ENCODE peak calls at places on chromosome 10, in nine cellular contexts. R is mammary epithelial cell, Y is IMR-90, H is uterus, G is PC-3, U is K562, A is esophagus squamous epithelium, C is brain microvascular endothelial cell, E is RWPE2. D is an unnamed sample.

GRCh38 chr10:126110434-126110833 is 214.1 kb downstream of the FANK1 start:
- DNase-seq in R (no peak), Y (peak), H (no peak), G (no peak), U (no peak), A (no peak), C (no peak), E (no peak), D (no peak)

GRCh38 chr10:21449288-21449966 is 76.1 kb downstream of the SKIDA1 start:
- DNase-seq in R (no peak), Y (no peak), H (no peak), G (no peak), U (no peak), A (no peak), C (no peak), E (no peak), D (no peak)

GRCh38 chr10:52446391-52446790 is 132.3 kb downstream of the DKK1 start:
- DNase-seq in R (no peak), Y (no peak), H (no peak), G (no peak), U (no peak), A (no peak), C (no peak), E (no peak), D (no peak)

GRCh38 chr10:110274072-110274627 is 30.6 kb downstream of the SMNDC1 start:
- DNase-seq in R (peak), Y (no peak), H (no peak), G (no peak), U (no peak), A (no peak), C (no peak), E (no peak), D (no peak)

GRCh38 chr10:35707642-35708425 is 65.7 kb upstream of the FZD8 start:
- DNase-seq in R (no peak), Y (no peak), H (no peak), G (no peak), U (no peak), A (no peak), C (no peak), E (no peak), D (no peak)

GRCh38 chr10:71548494-71548846 is 151.8 kb downstream of the CDH23 start:
- DNase-seq in R (no peak), Y (peak), H (no peak), G (peak), U (peak), A (no peak), C (peak), E (no peak), D (no peak)

GRCh38 chr10:112650588-112651030 is 203.6 kb downstream of the VTI1A start:
- DNase-seq in R (peak), Y (peak), H (no peak), G (peak), U (no peak), A (no peak), C (peak), E (no peak), D (no peak)

GRCh38 chr10:124696446-124697392 is 47.5 kb downstream of the FAM53B start:
- DNase-seq in R (no peak), Y (no peak), H (no peak), G (no peak), U (no peak), A (no peak), C (no peak), E (no peak), D (no peak)

GRCh38 chr10:77586719-77587423 is 50.7 kb downstream of the KCNMA1 start:
- DNase-seq in R (peak), Y (peak), H (peak), G (peak), U (no peak), A (no peak), C (peak), E (no peak), D (no peak)

GRCh38 chr10:47346572-47347302 is 1.4 kb upstream of the RBP3 start:
- DNase-seq in R (no peak), Y (no peak), H (no peak), G (no peak), U (no peak), A (no peak), C (no peak), E (peak), D (no peak)

GRCh38 chr10:132204781-132205473 is 18.2 kb downstream of the DPYSL4 start:
- DNase-seq in R (no peak), Y (no peak), H (no peak), G (no peak), U (peak), A (no peak), C (no peak), E (no peak), D (no peak)

GRCh38 chr10:61554925-61555324 is 101.7 kb upstream of the TMEM26 start:
- DNase-seq in R (no peak), Y (no peak), H (no peak), G (no peak), U (no peak), A (no peak), C (no peak), E (no peak), D (no peak)

GRCh38 chr10:18140149-18140956 is at the start of gene CACNB2:
- DNase-seq in R (peak), Y (peak), H (peak), G (peak), U (no peak), A (no peak), C (no peak), E (peak), D (peak)

GRCh38 chr10:26835025-26835424 is 25.7 kb downstream of the ABI1 start:
- DNase-seq in R (no peak), Y (no peak), H (no peak), G (no peak), U (no peak), A (no peak), C (no peak), E (no peak), D (no peak)

GRCh38 chr10:105258674-105259065 is 617.6 kb downstream of the SORCS3 start:
- DNase-seq in R (no peak), Y (no peak), H (no peak), G (no peak), U (no peak), A (no peak), C (no peak), E (no peak), D (no peak)

GRCh38 chr10:126562209-126562680 is 108.2 kb downstream of the C10orf90 start:
- DNase-seq in R (no peak), Y (no peak), H (no peak), G (no peak), U (no peak), A (no peak), C (no peak), E (no peak), D (no peak)

GRCh38 chr10:14325325-14325955 is 5.3 kb downstream of the FRMD4A start:
- DNase-seq in R (peak), Y (peak), H (no peak), G (peak), U (peak), A (no peak), C (peak), E (no peak), D (peak)

GRCh38 chr10:89129850-89130396 is 77.2 kb downstream of the CH25H start:
- DNase-seq in R (peak), Y (peak), H (no peak), G (peak), U (no peak), A (no peak), C (peak), E (no peak), D (no peak)

GRCh38 chr10:103069453-103070331 is 123.4 kb downstream of the NT5C2 start:
- DNase-seq in R (peak), Y (peak), H (peak), G (peak), U (peak), A (no peak), C (peak), E (no peak), D (peak)

GRCh38 chr10:6201511-6201975 is 1.2 kb upstream of the PFKFB3 start:
- DNase-seq in R (peak), Y (peak), H (peak), G (peak), U (peak), A (peak), C (no peak), E (no peak), D (peak)

GRCh38 chr10:69748621-69749020 is 53.1 kb upstream of the COL13A1 start:
- DNase-seq in R (no peak), Y (no peak), H (no peak), G (no peak), U (no peak), A (no peak), C (no peak), E (no peak), D (no peak)

GRCh38 chr10:23457632-23458417 is 18.9 kb downstream of the OTUD1 start:
- DNase-seq in R (no peak), Y (no peak), H (no peak), G (no peak), U (no peak), A (no peak), C (no peak), E (no peak), D (no peak)

GRCh38 chr10:71378341-71379117 is 18.2 kb upstream of the CDH23 start:
- DNase-seq in R (no peak), Y (no peak), H (no peak), G (no peak), U (no peak), A (no peak), C (no peak), E (no peak), D (no peak)

GRCh38 chr10:108582888-108583287 is 1340.4 kb downstream of the XPNPEP1 start:
- DNase-seq in R (no peak), Y (no peak), H (no peak), G (no peak), U (no peak), A (no peak), C (no peak), E (no peak), D (no peak)

GRCh38 chr10:76074659-76075058 is 643.2 kb downstream of the LRMDA start:
- DNase-seq in R (no peak), Y (no peak), H (no peak), G (no peak), U (no peak), A (no peak), C (no peak), E (no peak), D (no peak)

GRCh38 chr10:43252166-43252784 is 14.6 kb downstream of the RASGEF1A start:
- DNase-seq in R (no peak), Y (no peak), H (peak), G (no peak), U (no peak), A (no peak), C (no peak), E (no peak), D (no peak)

GRCh38 chr10:95525033-95525418 is 36.1 kb downstream of the SORBS1 start:
- DNase-seq in R (peak), Y (no peak), H (no peak), G (no peak), U (no peak), A (no peak), C (no peak), E (no peak), D (no peak)

GRCh38 chr10:102643346-102644065 is 773 bp upstream of the TRIM8 start:
- DNase-seq in R (peak), Y (peak), H (peak), G (peak), U (peak), A (no peak), C (peak), E (no peak), D (peak)

GRCh38 chr10:114821293-114821914 is at the start of gene FHIP2A:
- DNase-seq in R (peak), Y (peak), H (peak), G (peak), U (peak), A (peak), C (peak), E (no peak), D (peak)

GRCh38 chr10:33042565-33042964 is 84.5 kb upstream of the ITGB1 start:
- DNase-seq in R (no peak), Y (no peak), H (no peak), G (no peak), U (no peak), A (no peak), C (no peak), E (no peak), D (no peak)

GRCh38 chr10:55024718-55025117 is 223.7 kb upstream of the PCDH15 start:
- DNase-seq in R (no peak), Y (no peak), H (no peak), G (no peak), U (no peak), A (no peak), C (no peak), E (no peak), D (no peak)

GRCh38 chr10:129952771-129953489 is 11.1 kb downstream of the EBF3 start:
- DNase-seq in R (no peak), Y (peak), H (no peak), G (no peak), U (no peak), A (no peak), C (no peak), E (no peak), D (no peak)

GRCh38 chr10:75696536-75696935 is 265.1 kb downstream of the LRMDA start:
- DNase-seq in R (no peak), Y (no peak), H (no peak), G (no peak), U (no peak), A (no peak), C (no peak), E (no peak), D (no peak)

DNA sequence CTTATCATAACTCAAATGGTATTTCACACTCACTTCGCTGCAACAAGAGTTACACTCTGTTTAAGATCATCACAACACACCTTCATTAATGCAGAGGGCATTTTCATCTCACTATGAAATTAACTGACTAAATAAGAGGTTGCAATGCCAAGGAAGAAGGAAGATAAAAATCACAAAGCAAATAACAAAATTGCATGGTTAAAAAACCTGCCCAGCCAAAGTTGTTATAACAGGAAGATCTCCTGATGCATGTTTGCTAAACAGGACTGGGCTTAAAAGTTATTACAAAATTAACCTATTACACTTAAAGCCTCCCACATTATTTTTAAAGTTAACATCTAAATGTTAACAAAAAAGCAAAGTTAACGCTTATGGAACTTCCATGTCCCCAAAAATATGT is 11.8 kb downstream of the FAM13C start:
- DNase-seq in R (no peak), Y (no peak), H (no peak), G (peak), U (no peak), A (no peak), C (no peak), E (no peak), D (no peak)
- TF ChIP-seq CTCF in R (no peak), Y (no peak), H (no peak), G (no peak), U (no peak), A (no peak), C (no peak), E (no peak), D (no peak)

GRCh38 chr10:119394657-119395286 is 147.7 kb downstream of the RGS10 start:
- DNase-seq in R (no peak), Y (no peak), H (no peak), G (no peak), U (no peak), A (no peak), C (no peak), E (no peak), D (no peak)

GRCh38 chr10:119393421-119393820 is 149.1 kb downstream of the RGS10 start:
- DNase-seq in R (no peak), Y (no peak), H (no peak), G (no peak), U (no peak), A (no peak), C (no peak), E (no peak), D (no peak)

GRCh38 chr10:119395287-119396007 is 147.1 kb downstream of the RGS10 start:
- DNase-seq in R (no peak), Y (peak), H (no peak), G (no peak), U (no peak), A (no peak), C (peak), E (no peak), D (peak)

GRCh38 chr10:119393019-119393418 is 149.5 kb downstream of the RGS10 start:
- DNase-seq in R (no peak), Y (no peak), H (no peak), G (no peak), U (no peak), A (no peak), C (no peak), E (no peak), D (no peak)

GRCh38 chr10:119393845-119394244 is 148.7 kb downstream of the RGS10 start:
- DNase-seq in R (no peak), Y (no peak), H (no peak), G (no peak), U (no peak), A (no peak), C (no peak), E (no peak), D (no peak)
- H3K27ac ChIP-seq in R (no peak), Y (peak), H (no peak), G (no peak), U (no peak), A (peak), C (no peak), E (no peak), D (no peak)

GRCh38 chr10:128468462-128468861 is 342.2 kb upstream of the MKI67 start:
- DNase-seq in R (no peak), Y (no peak), H (no peak), G (no peak), U (no peak), A (no peak), C (no peak), E (no peak), D (no peak)

GRCh38 chr10:128466831-128467371 is 340.7 kb upstream of the MKI67 start:
- DNase-seq in R (no peak), Y (no peak), H (no peak), G (no peak), U (no peak), A (no peak), C (no peak), E (no peak), D (no peak)

GRCh38 chr10:128462026-128462425 is 335.8 kb upstream of the MKI67 start:
- DNase-seq in R (no peak), Y (no peak), H (no peak), G (no peak), U (no peak), A (no peak), C (no peak), E (no peak), D (no peak)

GRCh38 chr10:128465697-128466096 is 339.5 kb upstream of the MKI67 start:
- DNase-seq in R (no peak), Y (no peak), H (no peak), G (no peak), U (no peak), A (no peak), C (no peak), E (no peak), D (no peak)

DNA sequence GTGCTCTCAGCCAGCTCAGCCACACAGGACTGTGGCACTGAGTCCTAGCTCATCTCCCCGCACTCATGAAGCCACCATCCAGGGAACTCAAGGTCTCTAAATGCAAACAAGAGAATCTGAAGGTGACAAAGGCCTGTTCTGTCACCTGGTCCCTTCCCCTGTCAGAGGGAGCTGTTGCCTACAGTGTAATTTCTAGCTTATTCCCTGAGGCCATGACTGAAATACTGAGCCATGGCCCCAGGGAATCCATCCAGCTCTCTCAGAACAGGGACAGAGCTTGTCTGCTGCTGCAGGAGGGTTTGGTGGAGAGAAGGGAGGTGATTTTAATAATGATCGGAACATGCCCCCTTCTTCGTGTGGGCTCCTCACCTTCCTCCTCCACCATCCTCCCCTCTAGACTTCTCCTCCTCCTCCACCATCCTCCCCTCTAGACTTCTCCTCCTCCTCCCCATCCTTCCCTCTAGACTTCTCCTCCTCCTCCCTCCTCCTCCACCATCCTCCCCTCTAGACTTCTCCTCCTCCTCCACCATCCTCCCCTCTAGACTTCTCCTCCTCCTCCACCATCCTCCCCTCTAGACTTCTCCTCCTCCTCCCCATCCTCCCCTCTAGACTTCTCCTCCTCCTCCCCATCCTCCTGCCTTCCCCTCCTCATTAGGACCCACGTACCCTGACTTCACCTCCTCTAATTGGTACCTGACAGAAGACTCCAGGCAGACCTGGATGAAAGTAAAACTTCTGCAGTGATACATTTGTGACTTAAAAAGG is 337.9 kb upstream of the MKI67 start:
- DNase-seq in R (peak), Y (peak), H (peak), G (no peak), U (no peak), A (no peak), C (peak), E (no peak), D (no peak)
- H3K4me3 ChIP-seq in R (no peak), Y (no peak), H (no peak), G (no peak), U (no peak), A (no peak), C (no peak), E (no peak), D (no peak)

GRCh38 chr10:97618285-97618684 is 15.0 kb downstream of the MORN4 start:
- DNase-seq in R (no peak), Y (no peak), H (no peak), G (no peak), U (no peak), A (no peak), C (no peak), E (no peak), D (no peak)

GRCh38 chr10:97607076-97607635 is 17.6 kb downstream of the C10orf62 start:
- DNase-seq in R (no peak), Y (no peak), H (no peak), G (no peak), U (no peak), A (no peak), C (no peak), E (no peak), D (peak)

GRCh38 chr10:97611473-97611872 is 21.8 kb downstream of the MORN4 start:
- DNase-seq in R (no peak), Y (no peak), H (no peak), G (no peak), U (no peak), A (no peak), C (no peak), E (no peak), D (no peak)

GRCh38 chr10:97608991-97609561 is 19.6 kb downstream of the C10orf62 start:
- DNase-seq in R (no peak), Y (no peak), H (no peak), G (no peak), U (no peak), A (no peak), C (no peak), E (no peak), D (no peak)

DNA sequence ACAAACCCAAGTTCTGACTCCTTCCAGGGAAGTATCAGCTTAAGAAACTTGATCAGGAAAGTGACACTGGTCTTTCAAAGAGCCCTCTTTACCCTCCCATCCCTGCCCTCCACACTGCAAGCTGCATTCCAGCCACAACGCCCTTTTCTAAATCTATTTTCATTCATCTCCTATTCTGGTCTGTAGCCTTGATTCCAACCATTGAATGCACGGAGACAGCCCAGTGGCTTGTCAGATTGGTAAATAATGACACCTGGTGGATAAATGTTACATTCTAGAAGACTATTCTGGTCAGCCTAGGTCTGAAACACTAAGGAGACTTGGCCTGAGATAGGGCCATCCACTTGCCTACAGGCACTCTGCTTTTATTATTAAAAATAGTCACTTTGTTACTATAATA is 20.9 kb downstream of the MORN4 start:
- DNase-seq in R (peak), Y (peak), H (no peak), G (peak), U (peak), A (no peak), C (peak), E (no peak), D (no peak)
- TF ChIP-seq CTCF in R (peak), Y (peak), H (peak), G (peak), U (peak), A (no peak), C (peak), E (peak), D (no peak)

DNA sequence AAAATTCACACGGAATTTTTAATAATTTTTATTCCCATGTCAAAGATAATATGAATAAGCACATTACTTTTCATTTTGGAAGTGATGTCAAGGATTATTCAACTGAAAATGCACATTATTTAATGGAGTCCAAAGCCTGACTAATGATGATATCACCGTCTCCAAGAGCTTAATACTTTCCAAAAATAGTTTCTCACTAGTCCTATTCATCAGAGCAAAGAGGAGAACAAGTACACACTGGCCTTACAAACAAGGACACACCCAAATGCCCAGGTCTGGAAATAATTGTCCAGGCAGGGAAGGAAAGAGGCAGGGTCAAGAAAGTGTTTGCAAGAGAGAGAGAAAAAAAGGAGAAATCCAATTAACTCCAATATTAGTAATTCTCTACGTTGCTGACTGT is 216.8 kb upstream of the CCDC6 start:
- DNase-seq in R (peak), Y (peak), H (peak), G (peak), U (no peak), A (no peak), C (peak), E (peak), D (no peak)
- H3K27ac ChIP-seq in R (peak), Y (no peak), H (peak), G (peak), U (no peak), A (peak), C (peak), E (peak), D (no peak)